ENCODE peak calls at places on chromosomes 13 and 19, in four cellular contexts. D is uterus, C is body of pancreas, L is foreskin keratinocyte. U is an unnamed sample.

GRCh38 chr13:46343279-46343949 is 43.6 kb downstream of the RUBCNL start:
- DNase-seq in C (no peak), D (no peak), L (no peak), U (no peak)

GRCh38 chr19:51511353-51511752 is 9.8 kb upstream of the SIGLEC12 start:
- DNase-seq in L (no peak), D (no peak), C (no peak), U (no peak)

GRCh38 chr13:111114362-111115050 is 604 bp upstream of the ARHGEF7 start:
- DNase-seq in L (peak; percentile 25), D (peak; percentile 55), C (peak; percentile 40), U (peak; percentile 77)

GRCh38 chr19:11355160-11356073 is at the start of gene PLPPR2:
- DNase-seq in D (peak; percentile 97), L (peak; percentile 66), C (peak; percentile 98), U (peak; percentile 96)

GRCh38 chr13:98416408-98416807 is 160.5 kb downstream of the STK24 start:
- DNase-seq in D (no peak), L (peak; percentile 47), C (peak; percentile 98), U (peak; percentile 86)

GRCh38 chr13:75908137-75908536 is 272.0 kb downstream of the LMO7 start:
- DNase-seq in D (no peak), L (no peak), C (no peak), U (no peak)

GRCh38 chr19:5504115-5504514 is 48.9 kb downstream of the ZNRF4 start:
- DNase-seq in D (no peak), L (no peak), C (no peak), U (no peak)

GRCh38 chr19:4061683-4062575 is 4.8 kb downstream of the ZBTB7A start:
- DNase-seq in D (no peak), C (peak; percentile 86), L (peak; percentile 52), U (peak; percentile 82)

GRCh38 chr19:23709347-23709746 is 22.3 kb upstream of the ZNF675 start:
- DNase-seq in C (no peak), D (no peak), L (no peak), U (no peak)

GRCh38 chr13:47843005-47843404 is 158.1 kb downstream of the SUCLA2 start:
- DNase-seq in D (no peak), L (no peak), C (no peak), U (no peak)

GRCh38 chr19:27733551-27734266 is 1479.2 kb downstream of the UQCRFS1 start:
- DNase-seq in L (no peak), D (no peak), C (no peak), U (no peak)

GRCh38 chr19:19636573-19636972 is 6.9 kb downstream of the GMIP start:
- DNase-seq in L (no peak), C (no peak), D (peak; percentile 11), U (no peak)

GRCh38 chr19:12913871-12914690 is 5.0 kb downstream of the SYCE2 start:
- DNase-seq in L (no peak), D (no peak), C (peak; percentile 19), U (no peak)
- H3K27ac ChIP-seq in L (no peak overlapping the region), D (no peak overlapping the region), C (peak overlapping the region; percentile 78), U (peak overlapping the region; percentile 60)

GRCh38 chr19:18401580-18402112 is 4.2 kb upstream of the LRRC25 start:
- DNase-seq in D (no peak), C (peak; percentile 48), L (peak; percentile 72), U (no peak)
- H3K27ac ChIP-seq in D (no peak overlapping the region), C (peak overlapping the region; percentile 61), L (no peak overlapping the region), U (no peak overlapping the region)

GRCh38 chr19:2268480-2268830 is 12.2 kb upstream of the JSRP1 start:
- DNase-seq in D (no peak), C (no peak), L (no peak), U (no peak)
- H3K27ac ChIP-seq in D (peak overlapping the region; percentile 79), C (no peak overlapping the region), L (no peak overlapping the region), U (no peak overlapping the region)

DNA sequence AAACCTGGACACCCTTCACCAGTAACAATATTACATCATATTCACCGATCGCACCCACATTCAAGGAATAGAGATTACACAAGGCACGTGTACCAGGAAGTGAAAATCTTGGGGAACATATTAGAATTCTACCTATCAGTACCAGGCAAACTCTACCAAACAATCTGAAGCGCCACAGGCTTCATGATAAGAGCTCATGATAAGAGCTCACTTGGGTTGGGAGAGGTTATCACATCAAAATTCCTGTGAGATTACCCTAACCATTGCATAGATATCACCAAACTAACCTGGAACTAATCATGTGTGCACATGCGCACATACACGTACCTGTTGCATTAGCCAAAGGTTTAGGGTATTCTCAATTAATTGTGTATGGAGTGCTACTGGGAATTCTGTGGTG is 1861.3 kb downstream of the PCDH9 start:
- DNase-seq in D (no peak), C (no peak), L (no peak), U (no peak)
- H3K27ac ChIP-seq in D (no peak overlapping the region), C (no peak overlapping the region), L (no peak overlapping the region), U (no peak overlapping the region)

DNA sequence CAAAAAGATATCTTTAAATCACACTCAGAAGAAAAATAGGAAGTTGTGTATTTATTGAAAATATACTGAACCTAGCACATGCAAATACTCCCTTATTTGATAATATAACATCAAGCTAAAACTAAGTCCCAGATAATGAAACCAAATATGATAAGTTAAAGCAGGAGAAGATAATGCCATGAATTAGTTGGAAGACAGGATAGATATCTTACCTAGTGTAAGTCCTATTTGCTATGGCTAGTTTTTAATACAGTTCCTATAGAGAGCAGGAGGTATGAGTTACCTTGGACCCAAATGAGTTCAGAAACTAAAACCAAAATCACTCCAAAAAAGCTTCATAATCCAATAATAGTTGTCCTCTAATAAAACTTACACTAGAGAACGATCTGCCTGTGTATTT is 1407.1 kb upstream of the MIR17HG start:
- DNase-seq in D (no peak), C (no peak), L (no peak), U (no peak)
- H3K27ac ChIP-seq in D (no peak overlapping the region), C (no peak overlapping the region), L (no peak overlapping the region), U (no peak overlapping the region)

U was measured in upper lobe of right lung.